ENCODE peak calls at places on chromosomes 11 and 22, in eight cellular contexts. F is HT1080; B is colonic mucosa; S is Kasumi-1; A is SK-MEL-5; I is cardiac muscle cell; E is esophagus muscularis mucosa; T is stimulated activated CD8-positive, alpha-beta memory T cell treated with anti-CD3 and anti-CD28 coated beads, Interleukin-4, amount 100 ng/mL, for 48 hours. P is an unnamed sample.

GRCh38 chr11:35539781-35540281 is 14.4 kb upstream of the PAMR1 start:
- DNase-seq in A (no peak), B (peak), T (no peak), I (no peak), F (peak), E (no peak), S (no peak), P (no peak)

GRCh38 chr11:130620566-130620965 is 172.1 kb downstream of the ADAMTS15 start:
- DNase-seq in F (no peak), E (no peak), B (no peak), S (no peak), I (no peak), T (no peak), A (no peak), P (no peak)

GRCh38 chr22:19998232-19998951 is 18.2 kb downstream of the ARVCF start:
- DNase-seq in F (no peak), A (no peak), B (no peak), I (peak), T (no peak), S (no peak), E (no peak), P (no peak)

GRCh38 chr11:9158898-9159391 is 67.5 kb upstream of the SCUBE2 start:
- DNase-seq in I (no peak), S (no peak), B (no peak), T (no peak), A (no peak), E (no peak), F (peak), P (no peak)

GRCh38 chr22:35458547-35459422 is 58.8 kb downstream of the MCM5 start:
- DNase-seq in S (no peak), I (no peak), F (no peak), B (no peak), E (no peak), T (no peak), A (no peak), P (no peak)

GRCh38 chr11:64396079-64396591 is 37.2 kb downstream of the RPS6KA4 start:
- DNase-seq in T (no peak), F (no peak), I (peak), A (no peak), B (no peak), E (no peak), S (no peak), P (no peak)

GRCh38 chr11:57463596-57464342 is 3.4 kb downstream of the RTN4RL2 start:
- DNase-seq in A (no peak), F (no peak), B (no peak), I (no peak), T (no peak), E (no peak), S (no peak), P (no peak)

GRCh38 chr11:61587541-61587941 is 6.7 kb upstream of the SYT7 start:
- DNase-seq in F (no peak), A (no peak), S (no peak), E (no peak), B (peak), I (peak), T (peak), P (no peak)

GRCh38 chr22:19986410-19987341 is 29.9 kb downstream of the ARVCF start:
- DNase-seq in S (peak), F (no peak), I (peak), E (no peak), B (peak), T (peak), A (peak), P (no peak)

GRCh38 chr11:64670975-64671374 is 52.0 kb downstream of the NRXN2 start:
- DNase-seq in E (no peak), T (no peak), I (no peak), F (no peak), S (no peak), A (no peak), B (peak), P (no peak)

GRCh38 chr11:36156486-36157150 is 132.6 kb downstream of the COMMD9 start:
- DNase-seq in B (no peak), I (no peak), A (no peak), E (no peak), F (peak), T (no peak), S (no peak), P (no peak)

GRCh38 chr11:34266987-34267386 is 90.8 kb downstream of the ABTB2 start:
- DNase-seq in T (no peak), B (no peak), I (no peak), S (no peak), A (peak), E (no peak), F (no peak), P (no peak)

GRCh38 chr11:45880772-45881570 is 4.5 kb upstream of the MAPK8IP1 start:
- DNase-seq in E (no peak), S (no peak), T (no peak), F (no peak), I (no peak), A (no peak), B (no peak), P (no peak)

GRCh38 chr11:68337399-68337835 is 25.0 kb downstream of the LRP5 start:
- DNase-seq in E (no peak), F (no peak), A (no peak), B (no peak), T (no peak), S (peak), I (no peak), P (peak)

GRCh38 chr22:41437198-41437597 is 9.4 kb downstream of the TOB2 start:
- DNase-seq in I (no peak), A (no peak), S (no peak), T (no peak), B (no peak), E (no peak), F (no peak), P (no peak)

GRCh38 chr22:29314074-29314473 is 1.4 kb downstream of the RASL10A start:
- DNase-seq in A (no peak), F (no peak), S (no peak), T (no peak), B (peak), I (no peak), E (no peak), P (no peak)

GRCh38 chr11:94537051-94537600 is 6.6 kb upstream of the FUT4 start:
- DNase-seq in B (peak), F (no peak), S (no peak), T (no peak), A (no peak), E (no peak), I (no peak), P (no peak)

GRCh38 chr11:66291706-66292542 is at the start of gene TMEM151A:
- DNase-seq in F (no peak), T (no peak), E (no peak), A (no peak), I (no peak), B (no peak), S (no peak), P (no peak)

GRCh38 chr11:10742460-10743208 is 8.4 kb upstream of the CTR9 start:
- DNase-seq in S (no peak), I (no peak), B (peak), E (no peak), A (no peak), F (peak), T (peak), P (no peak)

GRCh38 chr11:96827164-96827563 is 437.4 kb downstream of the JRKL start:
- DNase-seq in B (no peak), E (no peak), I (peak), F (peak), S (no peak), A (peak), T (no peak), P (no peak)

GRCh38 chr22:46368422-46368821 is 32.9 kb downstream of the TRMU start:
- DNase-seq in F (no peak), T (no peak), B (no peak), S (no peak), A (no peak), I (no peak), E (no peak), P (no peak)

GRCh38 chr11:92765965-92766371 is 203.5 kb upstream of the MTNR1B start:
- DNase-seq in I (no peak), B (peak), A (no peak), S (peak), T (no peak), E (no peak), F (peak), P (peak)

GRCh38 chr11:33257897-33258630 is 883 bp downstream of the HIPK3 start:
- DNase-seq in B (peak), T (peak), I (peak), S (peak), E (peak), F (peak), A (peak), P (peak)

GRCh38 chr11:91373497-91373896 is 851.1 kb upstream of the FAT3 start:
- DNase-seq in S (no peak), E (no peak), B (no peak), A (peak), F (no peak), T (no peak), I (no peak), P (no peak)

GRCh38 chr11:60315866-60316265 is 11.2 kb upstream of the MS4A6E start:
- DNase-seq in I (peak), F (no peak), B (no peak), A (no peak), E (no peak), S (no peak), T (no peak), P (no peak)

GRCh38 chr11:335779-336665 is 15.4 kb upstream of the IFITM3 start:
- DNase-seq in E (no peak), T (no peak), B (no peak), F (no peak), S (peak), A (no peak), I (no peak), P (no peak)

GRCh38 chr11:70191495-70192140 is 11.5 kb upstream of the FADD start:
- DNase-seq in I (peak), S (peak), F (peak), A (peak), T (peak), B (peak), E (no peak), P (peak)

GRCh38 chr11:119337581-119338317 is 2.9 kb downstream of the C1QTNF5 start:
- DNase-seq in T (no peak), E (no peak), B (no peak), S (no peak), I (peak), F (peak), A (no peak), P (no peak)

GRCh38 chr11:65262381-65262680 is 569 bp downstream of the POLA2 start:
- DNase-seq in T (no peak), E (no peak), A (no peak), B (peak), S (peak), F (no peak), I (no peak), P (no peak)

GRCh38 chr11:78806214-78807004 is 231.7 kb upstream of the NARS2 start:
- DNase-seq in T (no peak), B (no peak), E (no peak), I (no peak), S (no peak), A (peak), F (peak), P (no peak)